ENCODE peak calls at places on chromosomes 5 and 9, in five cellular contexts. S, M, I, P and Y are unnamed samples.
A peak's percentile ranks its signal among the peaks of the same experiment; 100 is the strongest.

GRCh38 chr9:36268007-36268427 is 9.8 kb upstream of the GNE start:
- DNase-seq in S (peak; percentile 19), M (peak; percentile 26), I (no peak), P (no peak), Y (peak; percentile 32)

GRCh38 chr5:124593952-124594351 is 152.5 kb downstream of the ZNF608 start:
- DNase-seq in S (no peak), M (no peak), I (no peak), P (no peak), Y (no peak)

GRCh38 chr9:131386258-131386657 is 7.6 kb upstream of the PRRC2B start:
- DNase-seq in S (no peak), M (no peak), I (no peak), P (no peak), Y (no peak)

GRCh38 chr5:2996248-2996647 is 244.8 kb upstream of the IRX2 start:
- DNase-seq in S (no peak), M (no peak), I (no peak), P (no peak), Y (no peak)

GRCh38 chr9:116342071-116342470 is 188.5 kb downstream of the PAPPA start:
- DNase-seq in S (peak; percentile 47), M (no peak), I (no peak), P (no peak), Y (no peak)

GRCh38 chr9:35616681-35617459 is 1.3 kb downstream of the CD72 start:
- DNase-seq in S (peak; percentile 50), M (no peak), I (peak; percentile 89), P (no peak), Y (peak; percentile 7)

GRCh38 chr9:37238122-37238521 is 117.7 kb downstream of the ZCCHC7 start:
- DNase-seq in S (no peak), M (no peak), I (no peak), P (no peak), Y (no peak)

GRCh38 chr9:129258823-129259301 is 80.8 kb upstream of the IER5L start:
- DNase-seq in S (no peak), M (no peak), I (no peak), P (no peak), Y (no peak)

GRCh38 chr9:91680998-91681397 is 257.4 kb upstream of the NFIL3 start:
- DNase-seq in S (no peak), M (no peak), I (no peak), P (no peak), Y (no peak)

DNA sequence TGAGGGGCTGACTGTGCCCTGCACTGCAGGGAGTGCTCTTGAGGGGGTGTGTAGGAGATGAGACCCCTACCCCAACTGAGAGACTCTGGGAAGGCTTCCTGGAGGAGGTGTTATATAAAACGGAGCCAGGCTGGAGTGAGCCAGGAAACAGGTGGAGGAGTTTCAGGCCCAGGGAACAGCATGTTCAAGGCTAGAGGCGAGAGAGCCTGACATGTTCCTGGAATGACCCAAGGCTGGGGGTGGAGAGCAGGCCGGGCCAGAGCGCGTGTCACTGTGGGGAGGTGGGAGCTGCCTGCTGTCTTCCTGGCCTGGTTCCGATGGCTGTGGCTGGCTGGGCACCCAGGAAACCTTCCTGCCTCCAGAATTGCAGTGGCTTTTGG is 48.7 kb downstream of the RXRA start:
- DNase-seq in S (peak; percentile 32), M (no peak), I (peak; percentile 82), P (no peak), Y (no peak)
- H3K4me3 ChIP-seq in S (no peak overlapping the region), M (no peak overlapping the region), I (no peak overlapping the region), P (no peak overlapping the region), Y (no peak overlapping the region)

GRCh38 chr5:145887976-145888574 is 15.3 kb upstream of the GRXCR2 start:
- DNase-seq in S (peak; percentile 62), M (no peak), I (no peak), P (peak; percentile 17), Y (no peak)
- TF ChIP-seq CTCF in S (peak; percentile 96), M (peak; percentile 89), I (peak; percentile 44), P (peak; percentile 77), Y (peak; percentile 87)

GRCh38 chr5:44942524-44943001 is 133.8 kb downstream of the MRPS30 start:
- DNase-seq in S (peak; percentile 30), M (no peak), I (no peak), P (no peak), Y (no peak)
- H3K4me3 ChIP-seq in S (no peak overlapping the region), M (no peak overlapping the region), I (no peak overlapping the region), P (no peak overlapping the region), Y (no peak overlapping the region)

DNA sequence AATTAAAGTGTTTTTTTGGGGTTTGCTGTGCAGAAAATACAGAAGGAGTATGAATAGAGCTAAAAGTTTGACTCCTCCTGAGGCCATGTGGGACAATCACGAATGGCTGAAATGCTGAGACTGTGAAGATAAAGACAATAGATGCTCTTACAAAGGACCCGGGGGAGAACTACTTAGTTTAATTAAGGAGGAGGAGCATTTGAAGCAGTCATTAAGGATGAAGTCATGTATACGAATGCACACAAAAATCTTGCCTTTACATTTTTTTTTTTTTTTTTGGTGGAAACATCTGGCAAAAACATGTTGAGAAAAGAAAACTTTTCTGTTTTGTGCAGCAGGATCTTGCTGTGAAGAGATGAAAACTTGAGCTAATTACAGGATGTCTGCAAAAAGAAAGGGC is 42.2 kb upstream of the NR3C1 start:
- DNase-seq in S (peak; percentile 43), M (no peak), I (no peak), P (peak; percentile 38), Y (no peak)
- TF ChIP-seq CTCF in S (no peak), M (no peak), I (no peak), P (no peak), Y (no peak)

DNA sequence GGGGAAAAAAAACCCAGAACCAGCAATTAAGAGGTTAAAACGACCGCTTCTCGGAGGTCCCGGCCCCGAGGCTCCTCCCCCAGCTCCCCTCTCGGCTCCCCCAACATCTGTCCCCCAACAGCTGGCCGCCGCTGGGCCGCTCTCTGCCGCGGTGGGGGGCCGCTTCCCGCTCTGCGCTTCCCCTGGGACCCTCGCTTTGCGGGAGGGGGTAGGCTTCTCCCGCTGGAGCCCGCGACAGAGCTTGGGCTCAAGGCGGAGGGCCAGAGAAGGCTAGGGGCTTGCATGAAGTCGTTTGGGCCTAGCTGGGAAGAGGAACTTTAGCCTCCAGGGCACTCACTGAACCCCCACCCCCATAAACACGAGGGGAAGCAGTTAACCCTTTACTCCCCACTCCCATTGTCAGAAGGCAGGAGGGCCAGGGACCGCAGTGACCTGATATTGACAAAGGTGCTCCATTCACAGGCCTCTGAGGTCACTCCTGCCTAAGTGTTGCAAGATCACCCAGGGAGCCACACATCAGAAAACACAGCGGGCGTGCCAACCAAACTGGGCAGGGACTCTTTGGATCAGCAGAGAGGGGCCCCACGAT is 7.4 kb downstream of the LHX6 start:
- DNase-seq in S (no peak), M (no peak), I (no peak), P (no peak), Y (no peak)
- H3K4me3 ChIP-seq in S (no peak overlapping the region), M (no peak overlapping the region), I (no peak overlapping the region), P (no peak overlapping the region), Y (no peak overlapping the region)

DNA sequence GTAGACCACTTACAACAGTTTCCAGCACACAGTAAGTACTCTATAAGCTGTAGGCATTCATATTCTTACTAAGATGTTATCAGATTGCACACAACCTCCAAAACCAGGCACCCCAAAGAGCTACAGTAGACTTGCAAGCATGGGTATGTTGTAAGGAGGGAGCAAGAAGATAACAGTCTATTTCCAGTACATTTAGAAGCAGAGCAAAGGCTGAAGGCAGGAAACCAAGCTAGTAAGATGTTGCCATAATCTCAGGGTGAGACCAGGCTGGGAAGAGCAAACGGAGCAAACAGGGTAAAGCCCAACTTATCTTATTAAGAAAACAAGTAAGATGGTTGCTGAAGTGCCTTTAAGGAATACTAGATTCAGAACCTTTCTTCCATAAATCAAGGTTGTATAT is 161.1 kb downstream of the GLIS3 start:
- DNase-seq in S (no peak), M (no peak), I (no peak), P (no peak), Y (no peak)
- TF ChIP-seq CTCF in S (no peak), M (no peak), I (no peak), P (no peak), Y (no peak)

GRCh38 chr5:118479285-118479684 is 509.1 kb downstream of the DTWD2 start:
- DNase-seq in S (no peak), M (no peak), I (no peak), P (no peak), Y (no peak)
- H3K4me3 ChIP-seq in S (no peak overlapping the region), M (no peak overlapping the region), I (no peak overlapping the region), P (no peak overlapping the region), Y (no peak overlapping the region)

GRCh38 chr5:56631719-56632118 is 183.6 kb upstream of the MAP3K1 start:
- DNase-seq in S (no peak), M (no peak), I (no peak), P (no peak), Y (no peak)
- TF ChIP-seq CTCF in S (no peak), M (no peak), I (no peak), P (no peak), Y (no peak)

DNA sequence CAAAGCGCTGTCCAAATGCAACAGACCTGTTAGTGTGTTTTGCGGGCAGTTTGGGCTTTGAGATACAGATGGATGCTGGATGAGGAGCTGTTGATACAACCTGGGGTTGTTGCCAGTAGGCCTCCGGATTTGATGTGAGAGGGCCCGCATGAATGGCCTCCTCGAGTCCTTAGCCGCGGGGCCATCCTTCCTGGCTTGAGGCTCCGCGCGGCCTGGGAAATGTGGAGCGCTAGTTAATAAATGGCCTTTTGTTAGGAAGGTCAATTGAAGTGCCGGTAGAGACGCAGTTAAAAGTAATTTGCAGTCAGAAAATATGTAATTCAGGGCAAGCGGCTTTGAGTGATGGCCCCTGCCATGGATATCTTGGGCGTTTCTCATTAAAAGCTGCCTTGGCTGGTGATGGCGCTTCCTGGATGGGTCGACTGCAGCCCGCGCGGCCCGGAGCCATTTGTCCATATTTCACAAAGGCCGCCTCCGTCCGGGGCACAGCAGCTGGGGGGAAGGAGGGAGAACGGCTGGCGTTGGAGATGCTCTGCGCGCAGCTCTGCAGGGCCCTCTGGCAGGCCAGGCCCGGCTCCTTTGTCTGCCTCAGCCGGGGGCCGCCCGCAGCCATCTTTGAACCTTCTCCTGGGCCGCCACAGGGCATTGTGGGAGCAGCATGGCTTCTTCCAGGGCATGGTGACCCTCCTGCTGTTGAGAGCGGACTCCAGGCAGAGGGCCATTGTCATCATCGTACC is 11.2 kb downstream of the MVB12B start:
- DNase-seq in S (no peak), M (no peak), I (no peak), P (no peak), Y (no peak)
- H3K4me3 ChIP-seq in S (no peak overlapping the region), M (no peak overlapping the region), I (no peak overlapping the region), P (no peak overlapping the region), Y (no peak overlapping the region)

DNA sequence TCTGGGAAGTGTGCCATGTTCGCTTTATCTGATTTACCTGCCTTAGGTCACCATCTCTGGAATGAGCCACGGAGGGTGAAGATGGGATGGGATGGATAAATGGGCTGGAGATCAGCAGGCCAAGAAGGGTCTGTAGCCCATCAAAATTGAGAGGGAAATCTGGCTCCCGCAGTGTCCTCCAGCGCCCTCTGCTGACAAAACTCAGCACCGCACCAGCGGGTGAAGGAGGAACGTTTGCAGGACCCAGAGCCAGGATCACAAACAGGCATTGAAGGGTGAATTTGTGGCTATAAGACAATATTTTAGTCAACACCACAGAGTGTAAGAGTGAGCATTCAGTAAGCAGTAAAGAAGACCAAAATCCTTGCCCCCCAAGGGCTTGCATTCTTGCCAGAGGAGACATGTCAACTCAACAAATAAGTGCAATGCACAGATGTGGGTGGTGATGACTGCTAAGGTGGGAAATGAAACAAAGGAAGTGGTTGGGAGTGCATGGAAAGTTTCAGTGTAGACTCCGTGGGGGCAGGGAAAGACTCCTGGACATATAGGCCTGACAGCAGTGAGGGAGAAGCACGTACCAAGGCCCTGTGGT is 124.4 kb downstream of the TENT4A start:
- DNase-seq in S (no peak), M (no peak), I (no peak), P (no peak), Y (no peak)
- TF ChIP-seq CTCF in S (peak; percentile 70), M (peak; percentile 79), I (peak; percentile 53), P (peak; percentile 87), Y (peak; percentile 70)